ENCODE peak calls at places on chromosome 16, in eight cellular contexts. H is SHP77; O is Calu3; V is upper lobe of left lung; J is NCI-H1105; Q is AG08395; M is activated T-cell treated with anti-CD3 and anti-CD28 coated beads for 24 hours; T is activated CD4-positive, CD25-positive, alpha-beta regulatory T cell. N is an unnamed sample.

GRCh38 chr16:49687603-49688002 is 168.3 kb downstream of the ZNF423 start:
- DNase-seq in Q (no peak), H (no peak), V (no peak), M (no peak), J (no peak), T (no peak), O (no peak), N (no peak)

GRCh38 chr16:78778724-78779004 is 679.2 kb downstream of the WWOX start:
- DNase-seq in J (no peak), V (no peak), H (no peak), O (no peak), Q (no peak), M (no peak), T (no peak), N (no peak)

GRCh38 chr16:528111-529011 is 849 bp downstream of the CAPN15 start:
- DNase-seq in M (peak; percentile 25), V (peak; percentile 89), O (peak; percentile 60), H (no peak), Q (peak; percentile 59), T (no peak), J (no peak), N (no peak)

GRCh38 chr16:89098767-89099430 is 5.2 kb downstream of the ACSF3 start:
- DNase-seq in O (no peak), Q (no peak), J (no peak), V (peak; percentile 81), M (no peak), T (no peak), H (no peak), N (no peak)

GRCh38 chr16:64718481-64718880 is 403.4 kb downstream of the CDH11 start:
- DNase-seq in O (no peak), Q (no peak), H (no peak), J (no peak), T (no peak), V (no peak), M (no peak), N (no peak)

GRCh38 chr16:70568601-70569217 is 45.1 kb downstream of the SF3B3 start:
- DNase-seq in M (no peak), Q (no peak), V (no peak), O (peak; percentile 89), H (no peak), T (no peak), J (no peak), N (no peak)

GRCh38 chr16:66898207-66898606 is 17.9 kb downstream of the PDP2 start:
- DNase-seq in T (no peak), H (no peak), M (no peak), O (no peak), Q (peak; percentile 38), J (no peak), V (no peak), N (no peak)

GRCh38 chr16:73047221-73047535 is 750 bp downstream of the ZFHX3 start:
- DNase-seq in O (no peak), T (no peak), Q (peak; percentile 83), J (no peak), H (no peak), V (no peak), M (no peak), N (no peak)

GRCh38 chr16:71225145-71225544 is 5.4 kb downstream of the HYDIN start:
- DNase-seq in M (no peak), Q (no peak), H (no peak), V (no peak), J (no peak), T (no peak), O (no peak), N (no peak)

GRCh38 chr16:78594191-78594590 is 494.7 kb downstream of the WWOX start:
- DNase-seq in T (no peak), H (no peak), V (no peak), J (no peak), O (no peak), M (no peak), Q (no peak), N (no peak)

GRCh38 chr16:17538942-17539341 is 68.2 kb upstream of the XYLT1 start:
- DNase-seq in Q (no peak), J (no peak), H (no peak), V (no peak), M (no peak), O (no peak), T (no peak), N (no peak)

GRCh38 chr16:54334208-54334607 is 47.6 kb upstream of the IRX3 start:
- DNase-seq in T (no peak), V (no peak), J (no peak), O (no peak), H (no peak), M (no peak), Q (no peak), N (no peak)

GRCh38 chr16:27256861-27257260 is 11.7 kb downstream of the NSMCE1 start:
- DNase-seq in V (no peak), M (no peak), O (no peak), J (no peak), Q (no peak), H (no peak), T (no peak), N (no peak)

GRCh38 chr16:67562918-67563707 is 787 bp downstream of the CTCF start:
- DNase-seq in J (no peak), V (peak; percentile 93), Q (no peak), H (peak; percentile 52), M (peak; percentile 42), T (peak; percentile 59), O (peak; percentile 63), N (no peak)

GRCh38 chr16:71484006-71484893 is 4.9 kb downstream of the ZNF19 start:
- DNase-seq in J (peak; percentile 69), H (peak; percentile 87), V (peak; percentile 93), T (peak; percentile 58), O (peak; percentile 86), M (peak; percentile 70), Q (peak; percentile 90), N (peak; percentile 92)

GRCh38 chr16:30737794-30738648 is 10.2 kb upstream of the PHKG2 start:
- DNase-seq in H (no peak), M (no peak), V (no peak), O (no peak), J (no peak), T (no peak), Q (no peak), N (no peak)

GRCh38 chr16:71337631-71338030 is 20.9 kb upstream of the CALB2 start:
- DNase-seq in Q (no peak), J (peak; percentile 4), O (no peak), H (no peak), V (no peak), T (no peak), M (no peak), N (no peak)

GRCh38 chr16:87945351-87946042 is 5.7 kb upstream of the BANP start:
- DNase-seq in M (no peak), T (no peak), O (peak; percentile 98), H (peak; percentile 100), J (peak; percentile 57), V (no peak), Q (no peak), N (no peak)

GRCh38 chr16:81723098-81723723 is 55.9 kb upstream of the PLCG2 start:
- DNase-seq in J (peak; percentile 55), M (peak; percentile 38), V (no peak), O (peak; percentile 72), T (no peak), H (peak; percentile 91), Q (peak; percentile 82), N (no peak)

GRCh38 chr16:82651921-82652601 is 25.3 kb downstream of the CDH13 start:
- DNase-seq in V (no peak), J (no peak), H (no peak), M (no peak), O (no peak), T (no peak), Q (no peak), N (no peak)

GRCh38 chr16:1379054-1379862 is 27.5 kb downstream of the GNPTG start:
- DNase-seq in V (peak; percentile 94), T (peak; percentile 48), Q (peak; percentile 88), H (peak; percentile 74), O (peak; percentile 77), M (peak; percentile 69), J (peak; percentile 31), N (peak; percentile 91)

GRCh38 chr16:57372372-57373116 is at the start of gene CX3CL1:
- DNase-seq in O (peak; percentile 74), J (no peak), V (peak; percentile 79), M (no peak), H (no peak), Q (peak; percentile 70), T (no peak), N (no peak)

GRCh38 chr16:2436110-2436509 is 6.9 kb downstream of the CCNF start:
- DNase-seq in M (no peak), O (no peak), H (no peak), T (no peak), V (no peak), Q (no peak), J (no peak), N (no peak)

GRCh38 chr16:30923554-30924085 is at the start of gene FBXL19:
- DNase-seq in H (no peak), M (no peak), J (no peak), T (peak; percentile 30), V (peak; percentile 90), Q (no peak), O (no peak), N (peak; percentile 85)

GRCh38 chr16:6335072-6335471 is 997.6 kb upstream of the RBFOX1 start:
- DNase-seq in H (peak; percentile 10), V (no peak), O (peak; percentile 18), T (no peak), J (no peak), Q (no peak), M (no peak), N (no peak)

GRCh38 chr16:17134586-17134985 is 336.2 kb downstream of the XYLT1 start:
- DNase-seq in Q (no peak), M (no peak), J (no peak), O (no peak), T (no peak), V (no peak), H (no peak), N (no peak)

GRCh38 chr16:84907575-84907974 is 87.8 kb downstream of the CRISPLD2 start:
- DNase-seq in V (no peak), Q (peak; percentile 18), J (no peak), T (no peak), M (no peak), O (no peak), H (no peak), N (no peak)

GRCh38 chr16:24013733-24014645 is 178.2 kb downstream of the PRKCB start:
- DNase-seq in V (no peak), T (peak; percentile 16), J (no peak), Q (no peak), H (no peak), O (no peak), M (peak; percentile 50), N (no peak)

GRCh38 chr16:64982581-64982980 is 139.3 kb downstream of the CDH11 start:
- DNase-seq in Q (no peak), O (no peak), M (no peak), T (no peak), J (no peak), V (no peak), H (no peak), N (no peak)

GRCh38 chr16:10683160-10683559 is 11.6 kb downstream of the TEKT5 start:
- DNase-seq in V (no peak), T (no peak), H (no peak), O (no peak), Q (no peak), M (no peak), J (no peak), N (no peak)

GRCh38 chr16:53502331-53503269 is at the start of gene AKTIP:
- DNase-seq in T (peak; percentile 38), Q (no peak), H (peak; percentile 76), V (no peak), J (peak; percentile 77), O (peak; percentile 86), M (peak; percentile 62), N (peak; percentile 78)

GRCh38 chr16:5036228-5037156 is 2.8 kb upstream of the NAGPA start:
- DNase-seq in M (no peak), T (no peak), Q (no peak), H (no peak), O (no peak), V (no peak), J (no peak), N (no peak)

GRCh38 chr16:8631373-8631772 is 9.9 kb downstream of the METTL22 start:
- DNase-seq in T (no peak), H (no peak), O (no peak), Q (no peak), J (no peak), M (no peak), V (no peak), N (no peak)

GRCh38 chr16:9235837-9236236 is 144.4 kb downstream of the HAPSTR1 start:
- DNase-seq in J (no peak), O (no peak), M (no peak), H (no peak), V (no peak), Q (no peak), T (no peak), N (no peak)

N was measured in coronary artery.